ENCODE peak calls at places on chromosomes 4 and X, in five cellular contexts. U is HepG2, O is HCT116, J is K562, K is heart left ventricle. R is an unnamed sample.

GRCh38 chrX:78331708-78332107 is 4.3 kb upstream of the CYSLTR1 start:
- ATAC-seq in K (no peak), J (no peak), O (no peak), U (no peak), R (no peak)

GRCh38 chrX:42837092-42837726 is 59.2 kb upstream of the PPP1R2C start:
- ATAC-seq in J (no peak), U (no peak), K (no peak), O (no peak), R (no peak)

GRCh38 chrX:121011254-121011653 is 25.7 kb upstream of the CT47A1 start:
- ATAC-seq in O (no peak), K (no peak), U (peak; percentile 36), J (no peak), R (no peak)

GRCh38 chr4:151153585-151153984 is 54.2 kb downstream of the RPS3A start:
- ATAC-seq in U (no peak), J (no peak), K (no peak), O (no peak), R (no peak)

GRCh38 chrX:23845316-23845932 is 62.3 kb downstream of the APOO start:
- ATAC-seq in O (no peak), K (no peak), U (peak; percentile 39), J (peak; percentile 74), R (no peak)

GRCh38 chrX:148732743-148733142 is 232.3 kb downstream of the AFF2 start:
- ATAC-seq in K (no peak), J (no peak), U (no peak), O (no peak), R (no peak)

GRCh38 chr4:66164869-66165268 is 494.6 kb upstream of the EPHA5 start:
- ATAC-seq in K (no peak), O (no peak), U (no peak), J (no peak), R (no peak)

GRCh38 chr4:40934671-40935070 is 184.9 kb downstream of the NSUN7 start:
- ATAC-seq in U (no peak), O (no peak), K (no peak), J (no peak), R (no peak)

GRCh38 chr4:80948995-80949394 is 81.5 kb upstream of the BMP3 start:
- ATAC-seq in O (no peak), J (no peak), K (no peak), U (no peak), R (no peak)

DNA sequence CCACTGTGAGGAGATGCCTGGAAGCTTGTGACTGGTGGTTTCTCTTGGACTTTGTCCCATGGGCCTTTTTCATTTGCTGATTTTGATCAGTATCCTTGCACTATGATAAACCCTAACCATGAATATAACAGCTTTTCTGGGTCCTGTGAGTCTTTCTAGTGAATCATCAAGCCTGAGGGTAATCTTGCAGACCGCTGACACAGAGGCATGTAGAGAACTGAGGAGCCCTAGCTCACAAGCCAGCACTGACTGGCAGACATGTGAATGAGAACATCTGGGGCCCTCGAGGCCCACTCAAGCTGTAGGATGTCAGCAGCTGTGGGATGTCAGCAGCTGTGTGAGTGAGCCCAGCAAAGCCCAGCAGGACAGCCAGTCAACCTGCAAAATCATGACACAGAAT is 36.7 kb downstream of the HMGB3 start:
- ATAC-seq in U (no peak), J (no peak), O (no peak), K (no peak), R (no peak)
- TF ChIP-seq POLR2A in U (no peak), J (no peak), O (no peak), K (no peak), R (no peak)

DNA sequence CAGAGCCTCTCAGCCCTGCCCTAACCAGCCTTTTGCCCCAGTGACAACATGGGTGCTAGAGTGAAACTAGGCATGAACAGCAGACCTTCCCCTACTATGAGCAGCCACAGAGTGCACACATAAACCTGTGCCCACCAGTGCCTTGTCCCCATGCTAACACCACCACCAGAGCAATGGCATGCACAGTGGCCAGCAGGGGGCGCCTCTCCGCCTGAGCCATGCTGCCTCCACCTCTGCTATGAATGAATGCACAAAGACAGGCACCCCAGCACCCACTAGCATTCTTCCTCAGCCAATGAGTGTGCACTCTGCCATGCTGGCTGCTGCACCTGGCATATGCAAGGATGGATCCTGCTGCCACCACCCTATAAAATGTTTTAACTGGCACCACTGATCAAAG is 286.9 kb upstream of the FGF16 start:
- ATAC-seq in U (no peak), K (no peak), O (peak; percentile 76), J (no peak), R (no peak)
- TF ChIP-seq CTCF in U (peak; percentile 23), K (no peak), O (peak; percentile 60), J (no peak), R (peak; percentile 20)

GRCh38 chr4:31356839-31357238 is 636.7 kb downstream of the PCDH7 start:
- ATAC-seq in U (no peak), K (no peak), J (no peak), O (no peak), R (no peak)

GRCh38 chr4:31349907-31350306 is 629.7 kb downstream of the PCDH7 start:
- ATAC-seq in J (peak; percentile 85), U (no peak), K (peak; percentile 67), O (no peak), R (peak; percentile 53)

GRCh38 chr4:31351695-31352094 is 631.5 kb downstream of the PCDH7 start:
- ATAC-seq in J (no peak), U (no peak), K (no peak), O (no peak), R (no peak)
- TF ChIP-seq POLR2A in J (no peak), U (no peak), K (no peak), O (no peak), R (no peak)

GRCh38 chr4:1779588-1780382 is 13.3 kb upstream of the FGFR3 start:
- ATAC-seq in U (peak; percentile 28), J (no peak), O (no peak), K (no peak), R (no peak)

GRCh38 chr4:1775731-1776500 is 17.2 kb upstream of the FGFR3 start:
- ATAC-seq in O (no peak), J (no peak), U (peak; percentile 21), K (no peak), R (no peak)

GRCh38 chr4:1776521-1777161 is 16.5 kb upstream of the FGFR3 start:
- ATAC-seq in U (peak; percentile 42), K (no peak), J (no peak), O (no peak), R (no peak)

GRCh38 chr4:1778642-1779392 is 14.3 kb upstream of the FGFR3 start:
- ATAC-seq in U (no peak), J (no peak), O (no peak), K (no peak), R (no peak)

GRCh38 chr4:1777822-1778641 is 15.1 kb upstream of the FGFR3 start:
- ATAC-seq in O (peak; percentile 66), U (peak; percentile 39), J (peak; percentile 88), K (no peak), R (no peak)
- TF ChIP-seq CTCF in O (no peak), U (peak; percentile 67), J (no peak), K (no peak), R (no peak)

DNA sequence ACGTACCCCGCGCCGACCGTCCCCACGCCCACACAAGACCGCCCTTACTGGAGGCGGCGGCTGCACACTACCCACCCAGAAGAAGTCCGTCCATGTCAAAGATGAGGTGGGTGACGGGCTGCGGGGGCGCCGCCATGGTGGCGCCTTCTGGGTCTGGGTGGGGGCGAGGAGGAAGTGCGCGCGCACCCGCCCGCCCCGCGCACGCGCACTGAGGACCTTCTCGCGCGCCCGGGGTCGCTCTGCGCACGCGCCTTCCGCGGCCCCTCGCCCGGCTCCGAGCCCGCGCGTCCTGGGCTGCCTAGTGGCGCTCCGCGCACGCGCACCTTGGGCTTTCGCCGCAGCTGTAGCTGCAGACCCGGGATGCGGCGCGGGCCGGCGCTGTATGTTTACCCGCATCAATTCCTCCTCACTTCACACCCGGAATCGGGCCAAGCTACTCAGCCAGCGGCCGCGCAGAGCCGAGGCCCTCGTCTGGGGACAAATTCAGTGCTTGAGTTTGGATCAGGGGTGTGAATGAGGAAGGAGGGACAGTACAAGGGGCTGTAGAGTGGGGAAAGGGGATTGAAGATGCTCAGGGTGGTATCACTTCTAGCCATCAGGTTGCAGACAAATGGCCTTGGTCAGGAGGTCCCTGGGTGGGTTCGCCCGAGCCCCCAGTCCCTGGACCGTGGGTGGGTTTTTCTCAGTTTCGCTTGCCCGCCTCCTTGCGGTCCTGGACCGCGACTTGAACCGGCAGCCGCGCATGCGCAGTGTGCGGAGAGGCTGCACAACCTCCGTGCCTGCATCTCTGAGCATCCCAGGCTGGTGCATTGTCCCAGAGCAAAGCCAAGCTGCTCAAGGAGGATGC is at the start of gene PUDP:
- ATAC-seq in K (peak; percentile 96), U (peak; percentile 95), O (peak; percentile 90), J (peak; percentile 92), R (peak; percentile 95)
- TF ChIP-seq POLR2A in K (no peak), U (peak; percentile 59), O (no peak), J (peak; percentile 71), R (peak; percentile 17)

DNA sequence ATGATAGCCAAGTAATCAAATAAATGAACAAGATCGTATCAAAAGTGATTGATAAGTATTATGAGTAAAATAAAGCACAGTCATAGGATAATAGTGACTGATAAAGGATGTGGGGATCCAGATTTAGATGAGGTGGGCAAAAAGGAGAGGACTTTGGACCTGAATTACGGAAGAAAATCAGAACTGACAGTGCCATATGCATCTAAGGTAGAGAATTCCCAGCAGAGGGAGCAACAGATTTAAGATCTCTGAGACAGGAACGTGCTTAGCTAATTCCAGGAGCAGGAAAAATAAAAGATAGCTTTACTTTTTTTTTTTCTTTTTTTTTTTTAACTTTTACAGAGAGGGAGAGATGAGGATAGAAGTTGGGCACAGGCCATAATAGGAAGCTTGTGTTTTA is 189.9 kb downstream of the NWD2 start:
- ATAC-seq in U (no peak), K (no peak), J (no peak), O (peak; percentile 55), R (no peak)
- TF ChIP-seq CTCF in U (peak; percentile 33), K (no peak), J (no peak), O (peak; percentile 28), R (no peak)

DNA sequence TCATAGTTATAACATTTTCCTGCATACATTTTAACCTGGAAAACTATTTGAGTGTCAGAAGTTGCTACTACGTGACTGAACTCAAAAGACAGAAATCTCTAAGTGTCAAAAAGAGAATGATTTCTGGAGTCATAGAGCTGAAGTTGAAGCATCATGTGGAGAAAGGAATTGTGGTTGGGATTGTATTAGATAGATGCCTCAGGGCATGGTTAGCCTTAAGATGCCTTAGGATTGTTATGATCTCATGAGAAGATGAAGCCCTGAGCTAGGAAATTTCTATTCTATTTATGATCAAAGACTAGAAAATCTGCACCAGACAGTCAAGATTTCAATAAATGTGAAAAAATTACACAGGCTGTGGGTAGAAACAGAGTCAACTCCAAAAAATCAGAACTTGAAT is 20.2 kb downstream of the EPGN start:
- ATAC-seq in U (no peak), J (peak; percentile 18), K (no peak), O (no peak), R (no peak)
- TF ChIP-seq POLR2A in U (no peak), J (no peak), K (no peak), O (no peak), R (no peak)

DNA sequence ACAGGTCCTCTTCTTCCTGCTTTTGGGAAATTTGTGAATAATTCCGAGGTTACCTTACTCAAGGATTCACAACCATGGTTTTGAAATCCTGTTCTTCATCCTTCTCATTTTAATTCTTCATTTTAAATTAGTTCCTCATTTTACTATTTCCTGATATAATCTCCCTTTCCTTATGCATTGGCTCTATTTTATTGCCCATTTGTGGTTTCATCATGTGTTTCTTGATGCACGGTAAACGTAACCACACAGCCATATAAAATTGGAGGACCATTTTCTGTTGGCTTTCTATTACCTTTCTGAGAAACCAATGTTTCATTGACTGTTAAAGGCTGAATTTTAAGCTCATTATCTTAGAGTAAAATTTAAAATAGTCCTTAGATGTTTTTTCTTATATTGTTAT is 100.3 kb upstream of the NDST4 start:
- ATAC-seq in O (no peak), J (no peak), K (no peak), U (no peak), R (no peak)
- TF ChIP-seq CTCF in O (no peak), J (no peak), K (no peak), U (no peak), R (no peak)